ENCODE peak calls at places on chromosomes 16 and 17, in five cellular contexts. Q, H, B, J and O are unnamed samples.

GRCh38 chr16:59148312-59148711 is 414.2 kb upstream of the GOT2 start:
- DNase-seq in B (no peak), H (no peak), Q (no peak), J (peak; percentile 6), O (no peak)

GRCh38 chr17:4485676-4486646 is 12.7 kb upstream of the SPNS2 start:
- DNase-seq in J (no peak), H (no peak), B (no peak), Q (no peak), O (no peak)

GRCh38 chr16:72189865-72190371 is 18.0 kb upstream of the PMFBP1 start:
- DNase-seq in B (no peak), J (no peak), H (peak; percentile 78), Q (no peak), O (no peak)

GRCh38 chr17:58528443-58528842 is 14.0 kb upstream of the MTMR4 start:
- DNase-seq in Q (no peak), H (no peak), J (no peak), B (no peak), O (no peak)

GRCh38 chr17:45021607-45022287 is 29.7 kb downstream of the DCAKD start:
- DNase-seq in B (peak; percentile 81), H (peak; percentile 71), J (peak; percentile 89), Q (peak; percentile 46), O (peak; percentile 86)

GRCh38 chr17:35892091-35892637 is 12.0 kb upstream of the CCL5 start:
- DNase-seq in Q (no peak), B (no peak), J (no peak), H (no peak), O (no peak)

GRCh38 chr16:26510924-26511323 is 555.8 kb upstream of the C16orf82 start:
- DNase-seq in Q (no peak), H (no peak), B (no peak), J (no peak), O (no peak)

GRCh38 chr17:7215652-7216139 is 3.9 kb downstream of the DLG4 start:
- DNase-seq in Q (no peak), J (peak; percentile 59), H (no peak), B (no peak), O (peak; percentile 28)

GRCh38 chr17:32514587-32514986 is 27.8 kb downstream of the CDK5R1 start:
- DNase-seq in Q (peak; percentile 49), B (no peak), H (no peak), J (no peak), O (no peak)

GRCh38 chr17:48814504-48814903 is 2.5 kb downstream of the TTLL6 start:
- DNase-seq in J (peak; percentile 62), H (peak; percentile 51), Q (no peak), B (peak; percentile 75), O (peak; percentile 77)

GRCh38 chr17:72474740-72475477 is 354.1 kb downstream of the SOX9 start:
- DNase-seq in B (no peak), Q (no peak), H (no peak), J (no peak), O (no peak)

GRCh38 chr16:57185446-57185944 is 344 bp downstream of the PSME3IP1 start:
- DNase-seq in J (peak; percentile 79), H (peak; percentile 60), B (peak; percentile 64), Q (peak; percentile 54), O (no peak)

GRCh38 chr17:14310584-14310983 is 9.7 kb downstream of the HS3ST3B1 start:
- DNase-seq in Q (no peak), H (no peak), J (peak; percentile 55), B (no peak), O (no peak)

GRCh38 chr16:69346683-69347082 is 4.9 kb downstream of the TMED6 start:
- DNase-seq in J (no peak), Q (no peak), B (no peak), H (no peak), O (no peak)

GRCh38 chr16:69350536-69351133 is 951 bp downstream of the TMED6 start:
- DNase-seq in J (no peak), Q (no peak), H (no peak), B (no peak), O (no peak)

GRCh38 chr16:69349508-69349907 is 2.1 kb downstream of the TMED6 start:
- DNase-seq in Q (no peak), J (no peak), B (no peak), H (no peak), O (no peak)

GRCh38 chr16:69348222-69348621 is 3.4 kb downstream of the TMED6 start:
- DNase-seq in J (no peak), Q (no peak), B (no peak), H (no peak), O (no peak)

DNA sequence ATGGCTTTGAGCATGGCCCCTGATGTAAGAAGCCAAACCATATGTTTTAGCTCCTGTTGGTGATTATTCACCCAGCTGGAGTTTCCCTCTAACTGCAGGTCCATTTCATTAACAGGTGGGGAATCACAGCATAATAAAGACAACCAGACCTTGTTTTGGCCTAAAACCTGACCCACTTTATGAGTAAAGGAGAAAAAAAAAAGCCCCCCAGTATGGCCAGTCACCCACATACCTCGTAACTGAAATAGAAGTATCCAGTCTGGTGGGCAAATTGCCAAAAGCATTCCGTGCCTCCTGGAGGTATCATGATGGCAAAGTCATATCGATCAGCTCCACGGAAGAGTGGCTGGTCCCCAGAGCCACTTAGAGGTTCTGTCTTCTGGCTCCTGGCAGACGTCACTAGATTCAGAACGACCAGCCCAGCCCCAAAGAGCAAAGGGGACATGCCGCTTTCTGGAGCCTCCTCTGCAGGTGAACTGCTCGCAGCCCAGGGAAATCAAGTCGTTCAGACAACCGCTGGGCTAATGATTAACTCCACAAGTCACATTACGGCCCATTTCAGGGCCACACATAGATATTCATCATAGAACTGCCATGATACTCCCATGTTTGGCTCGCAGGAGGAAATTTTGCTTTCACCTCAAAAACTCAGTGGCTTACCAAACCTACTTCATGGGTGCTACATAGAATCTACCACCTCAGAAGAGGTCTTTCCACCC is at the start of gene TMED6:
- DNase-seq in H (no peak), B (no peak), J (no peak), Q (no peak), O (peak; percentile 48)
- H3K27ac ChIP-seq in H (no peak within 1 kb of the TSS), B (no peak within 1 kb of the TSS), J (no peak within 1 kb of the TSS), Q (no peak within 1 kb of the TSS), O (peak within 1 kb of the TSS; percentile 79)

GRCh38 chr17:80203448-80204092 is 16.6 kb downstream of the SGSH start:
- DNase-seq in Q (no peak), H (no peak), B (no peak), J (no peak), O (no peak)

GRCh38 chr17:80204626-80205468 is 15.3 kb downstream of the SGSH start:
- DNase-seq in Q (no peak), H (no peak), B (no peak), J (no peak), O (no peak)

GRCh38 chr17:80198144-80198661 is 21.9 kb downstream of the SGSH start:
- DNase-seq in J (no peak), B (peak; percentile 70), Q (no peak), H (peak; percentile 27), O (no peak)

GRCh38 chr17:80202197-80202596 is 17.9 kb downstream of the SGSH start:
- DNase-seq in Q (no peak), J (no peak), H (no peak), B (no peak), O (no peak)

GRCh38 chr17:80201446-80201845 is 18.7 kb downstream of the SGSH start:
- DNase-seq in B (no peak), H (no peak), Q (no peak), J (no peak), O (no peak)
- H3K4me3 ChIP-seq in B (no peak overlapping the region), H (no peak overlapping the region), Q (no peak overlapping the region), J (no peak overlapping the region), O (no peak overlapping the region)

GRCh38 chr17:2410951-2411350 is 10.1 kb upstream of the MNT start:
- DNase-seq in B (no peak), Q (no peak), J (peak; percentile 16), H (no peak), O (no peak)
- H3K27ac ChIP-seq in B (no peak overlapping the region), Q (no peak overlapping the region), J (no peak overlapping the region), H (no peak overlapping the region), O (no peak overlapping the region)

DNA sequence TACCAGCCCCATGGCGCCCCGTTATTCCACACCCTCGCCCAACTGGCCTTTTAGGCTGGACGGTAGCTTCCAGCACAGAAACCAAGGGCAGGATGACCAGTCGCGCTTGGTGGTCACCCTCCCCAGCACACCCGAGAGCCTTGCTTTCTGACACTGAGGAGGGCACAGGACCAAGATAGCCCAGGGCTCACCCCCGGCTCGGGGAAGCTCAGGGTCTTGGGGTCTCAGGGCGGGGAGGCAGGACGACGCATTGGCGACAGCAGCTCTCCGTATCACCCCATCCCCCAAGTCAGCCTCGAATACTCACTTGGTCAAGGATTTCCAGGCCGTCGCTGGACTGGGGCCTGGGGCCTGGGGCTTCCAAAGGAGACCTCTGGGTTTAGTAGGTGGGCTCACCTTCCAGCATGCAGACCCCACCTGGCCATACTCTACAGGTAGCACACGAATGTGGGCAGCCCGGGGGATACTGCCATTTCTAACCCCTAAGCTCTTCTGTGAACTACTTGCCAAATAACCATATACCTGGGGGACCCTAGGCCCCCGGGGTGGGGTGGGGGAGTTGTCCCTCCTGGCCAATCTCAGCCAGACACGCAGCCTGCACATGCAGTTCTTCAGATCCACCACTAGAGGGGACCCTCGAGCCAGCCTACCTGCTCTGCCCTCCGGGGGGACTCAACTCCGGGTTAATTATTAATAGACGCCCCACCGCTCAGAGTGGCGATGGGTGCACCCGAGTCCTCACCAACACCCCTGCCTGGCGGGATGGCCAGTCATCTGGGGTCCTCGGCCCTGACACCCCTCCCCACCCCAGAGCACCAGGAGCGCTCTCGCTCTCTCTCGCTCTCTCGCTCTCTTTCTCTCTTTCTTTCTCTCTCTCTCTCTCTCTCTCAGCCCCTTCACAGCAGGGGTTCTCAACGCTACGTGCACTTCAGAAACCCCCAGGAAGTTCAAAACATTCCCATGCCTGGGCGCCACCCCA is 30.0 kb downstream of the TBC1D16 start:
- DNase-seq in H (peak; percentile 38), Q (no peak), B (peak; percentile 85), J (peak; percentile 73), O (peak; percentile 77)
- H3K4me3 ChIP-seq in H (no peak overlapping the region), Q (no peak overlapping the region), B (no peak overlapping the region), J (no peak overlapping the region), O (no peak overlapping the region)

DNA sequence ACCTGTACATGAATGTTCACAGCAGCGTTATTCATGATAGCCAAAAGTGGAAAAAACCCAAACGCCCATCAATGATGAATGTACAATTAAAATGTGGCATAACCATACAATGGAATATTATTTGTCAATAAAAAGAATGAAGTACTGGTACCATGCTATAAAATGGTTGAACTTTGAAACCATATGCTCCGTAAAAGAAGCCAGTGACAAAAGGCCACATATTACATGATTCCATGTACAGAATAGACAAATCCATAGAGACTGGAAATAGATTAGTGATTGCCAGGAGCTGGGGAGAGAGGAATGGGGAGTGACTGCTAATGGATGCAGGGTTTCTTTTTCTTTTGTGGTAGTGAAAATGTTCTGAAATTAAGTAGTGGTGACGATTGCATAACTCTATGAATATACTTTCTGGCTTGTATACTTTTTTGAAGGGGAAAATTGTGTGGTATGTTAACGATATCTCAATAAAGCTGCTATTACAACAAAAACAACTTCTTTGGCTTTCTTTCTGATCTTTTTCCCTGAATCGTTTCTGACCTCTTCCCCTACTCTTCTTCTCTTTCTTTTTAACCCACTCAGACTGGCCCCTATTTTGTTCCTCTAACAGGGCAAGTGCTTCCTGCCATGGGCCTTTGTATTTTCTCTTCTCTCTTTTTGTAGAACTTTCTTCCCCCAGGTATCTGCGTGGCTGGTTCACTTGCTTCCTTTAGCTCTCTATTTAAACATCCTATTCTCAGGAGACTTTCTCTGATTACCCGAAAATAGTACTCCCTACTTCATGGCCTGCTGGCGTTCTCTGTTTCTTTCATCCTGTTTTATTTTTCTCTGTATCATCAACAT is 67.9 kb downstream of the FTO start:
- DNase-seq in H (no peak), B (no peak), J (no peak), Q (no peak), O (no peak)
- H3K27ac ChIP-seq in H (no peak overlapping the region), B (no peak overlapping the region), J (no peak overlapping the region), Q (no peak overlapping the region), O (no peak overlapping the region)